ENCODE peak calls at places on chromosomes 6 and 20, in seven cellular contexts. Q, J, I, G, T, K and A are unnamed samples.

GRCh38 chr6:42010185-42010872 is 40.0 kb upstream of the TAF8 start:
- DNase-seq in J (peak; percentile 43), G (peak; percentile 64), T (no peak), Q (no peak), I (peak; percentile 87), K (peak; percentile 86), A (no peak)

GRCh38 chr6:1250489-1251197 is 61.3 kb upstream of the FOXQ1 start:
- DNase-seq in T (no peak), G (no peak), Q (no peak), J (no peak), I (no peak), K (no peak), A (no peak)

GRCh38 chr20:47502271-47502730 is 614 bp downstream of the NCOA3 start:
- DNase-seq in I (peak; percentile 19), K (peak; percentile 38), Q (no peak), J (no peak), T (no peak), G (no peak), A (no peak)

GRCh38 chr6:166556871-166557322 is 29.6 kb downstream of the RAMACL start:
- DNase-seq in I (peak; percentile 100), T (no peak), G (peak; percentile 56), Q (no peak), J (peak; percentile 92), K (peak; percentile 92), A (peak; percentile 86)

GRCh38 chr6:152233547-152234320 is 403.4 kb downstream of the SYNE1 start:
- DNase-seq in J (no peak), G (no peak), K (no peak), T (no peak), Q (no peak), I (no peak), A (no peak)

GRCh38 chr6:34656378-34657036 is 40.1 kb downstream of the ILRUN start:
- DNase-seq in G (no peak), I (no peak), Q (peak; percentile 26), K (peak; percentile 97), T (no peak), J (peak; percentile 61), A (no peak)

GRCh38 chr20:46946796-46947195 is 52.2 kb downstream of the EYA2 start:
- DNase-seq in I (no peak), T (no peak), J (no peak), G (no peak), K (no peak), Q (no peak), A (no peak)

GRCh38 chr6:125924169-125924568 is 32.4 kb upstream of the HINT3 start:
- DNase-seq in Q (no peak), J (peak; percentile 90), G (no peak), I (no peak), T (no peak), K (no peak), A (no peak)

GRCh38 chr20:63312690-63313348 is 19.8 kb downstream of the COL20A1 start:
- DNase-seq in J (no peak), K (no peak), I (no peak), T (no peak), Q (no peak), G (no peak), A (no peak)

GRCh38 chr20:23087587-23088275 is 1.6 kb upstream of the CD93 start:
- DNase-seq in K (no peak), J (no peak), I (no peak), T (no peak), Q (no peak), G (no peak), A (no peak)

GRCh38 chr6:6593876-6594275 is 5.4 kb downstream of the LY86 start:
- DNase-seq in J (no peak), T (no peak), K (no peak), I (no peak), G (no peak), Q (no peak), A (no peak)

GRCh38 chr6:167760979-167761793 is 65.5 kb upstream of the AFDN start:
- DNase-seq in G (no peak), J (peak; percentile 67), I (peak; percentile 2), T (no peak), Q (no peak), K (no peak), A (no peak)

GRCh38 chr6:159833556-159833955 is 33.5 kb downstream of the PNLDC1 start:
- DNase-seq in G (peak; percentile 38), I (peak; percentile 50), Q (no peak), T (no peak), K (no peak), J (no peak), A (no peak)

GRCh38 chr20:29313481-29313880 is 1944.0 kb upstream of the DEFB115 start:
- DNase-seq in G (no peak), T (no peak), Q (no peak), I (no peak), J (no peak), K (no peak), A (no peak)

GRCh38 chr6:139708342-139709199 is 334.1 kb upstream of the CITED2 start:
- DNase-seq in Q (no peak), G (peak; percentile 74), J (peak; percentile 90), I (peak; percentile 63), T (no peak), K (no peak), A (no peak)

GRCh38 chr6:112909781-112910180 is 562.7 kb downstream of the RFPL4B start:
- DNase-seq in K (no peak), Q (no peak), I (peak; percentile 31), T (no peak), G (no peak), J (peak; percentile 74), A (no peak)

GRCh38 chr6:17724341-17724740 is 17.6 kb upstream of the NUP153 start:
- DNase-seq in T (no peak), I (peak; percentile 33), K (no peak), G (no peak), J (no peak), Q (no peak), A (no peak)

GRCh38 chr6:4809999-4810918 is 34.1 kb downstream of the CDYL start:
- DNase-seq in G (no peak), I (peak; percentile 46), K (no peak), T (no peak), Q (no peak), J (peak; percentile 71), A (peak; percentile 21)

GRCh38 chr20:54622338-54623280 is 147.2 kb downstream of the DOK5 start:
- DNase-seq in Q (no peak), I (no peak), G (no peak), J (no peak), T (no peak), K (peak; percentile 28), A (no peak)

GRCh38 chr6:109373762-109374161 is 8.5 kb downstream of the CD164 start:
- DNase-seq in K (no peak), G (no peak), Q (peak; percentile 26), I (no peak), T (no peak), J (no peak), A (no peak)

GRCh38 chr6:12149944-12150510 is 137.9 kb downstream of the HIVEP1 start:
- DNase-seq in Q (no peak), K (no peak), I (no peak), G (no peak), J (no peak), T (no peak), A (no peak)

GRCh38 chr20:32886652-32887051 is 27.9 kb downstream of the EFCAB8 start:
- DNase-seq in Q (no peak), J (no peak), G (no peak), I (no peak), T (no peak), K (no peak), A (no peak)

GRCh38 chr6:169034523-169035167 is 219.0 kb downstream of the THBS2 start:
- DNase-seq in I (no peak), Q (no peak), T (no peak), G (no peak), K (no peak), J (peak; percentile 98), A (no peak)